ENCODE peak calls at places on chromosomes 11 and 22, in eight cellular contexts. One of them, this sample, is unnamed.

GRCh38 chr22:46673677-46674236 is 53.6 kb downstream of the GRAMD4 start:
- DNase-seq in epithelial cell of esophagus: no peak
- DNase-seq in ascending aorta: no peak
- DNase-seq in mammary epithelial cell: no peak
- DNase-seq in IMR-90: no peak
- DNase-seq in endothelial cell: no peak
- DNase-seq in GM12865: no peak
- DNase-seq in osteoblast: no peak
- DNase-seq in this sample: no peak

GRCh38 chr11:72411623-72412532 is 22.5 kb downstream of the CLPB start:
- DNase-seq in epithelial cell of esophagus: no peak
- DNase-seq in ascending aorta: peak; percentile 69
- DNase-seq in mammary epithelial cell: no peak
- DNase-seq in IMR-90: no peak
- DNase-seq in endothelial cell: no peak
- DNase-seq in GM12865: peak; percentile 43
- DNase-seq in osteoblast: no peak
- DNase-seq in this sample: peak; percentile 47

GRCh38 chr22:46803031-46803880 is 40.8 kb downstream of the TBC1D22A start:
- DNase-seq in epithelial cell of esophagus: peak; percentile 63
- DNase-seq in ascending aorta: peak; percentile 65
- DNase-seq in mammary epithelial cell: peak; percentile 23
- DNase-seq in IMR-90: no peak
- DNase-seq in endothelial cell: peak; percentile 63
- DNase-seq in GM12865: peak; percentile 81
- DNase-seq in osteoblast: no peak
- DNase-seq in this sample: peak; percentile 86

GRCh38 chr11:70002433-70002832 is 75.7 kb upstream of the ANO1 start:
- DNase-seq in epithelial cell of esophagus: no peak
- DNase-seq in ascending aorta: no peak
- DNase-seq in mammary epithelial cell: no peak
- DNase-seq in IMR-90: no peak
- DNase-seq in endothelial cell: no peak
- DNase-seq in GM12865: peak; percentile 36
- DNase-seq in osteoblast: no peak
- DNase-seq in this sample: no peak

GRCh38 chr11:13119361-13119760 is 110.2 kb downstream of the RASSF10 start:
- DNase-seq in epithelial cell of esophagus: peak; percentile 73
- DNase-seq in ascending aorta: no peak
- DNase-seq in mammary epithelial cell: peak; percentile 86
- DNase-seq in IMR-90: peak; percentile 40
- DNase-seq in endothelial cell: no peak
- DNase-seq in GM12865: no peak
- DNase-seq in osteoblast: no peak
- DNase-seq in this sample: no peak

GRCh38 chr22:23777776-23778575 is 5.3 kb downstream of the MMP11 start:
- DNase-seq in epithelial cell of esophagus: no peak
- DNase-seq in ascending aorta: no peak
- DNase-seq in mammary epithelial cell: no peak
- DNase-seq in IMR-90: peak; percentile 18
- DNase-seq in endothelial cell: no peak
- DNase-seq in GM12865: no peak
- DNase-seq in osteoblast: peak; percentile 80
- DNase-seq in this sample: no peak

GRCh38 chr11:18987454-18988231 is 48.4 kb upstream of the MRGPRX1 start:
- DNase-seq in epithelial cell of esophagus: peak; percentile 80
- DNase-seq in ascending aorta: no peak
- DNase-seq in mammary epithelial cell: peak; percentile 86
- DNase-seq in IMR-90: peak; percentile 43
- DNase-seq in endothelial cell: no peak
- DNase-seq in GM12865: no peak
- DNase-seq in osteoblast: peak; percentile 35
- DNase-seq in this sample: no peak

GRCh38 chr11:66022401-66023185 is 3.7 kb downstream of the CATSPER1 start:
- DNase-seq in epithelial cell of esophagus: peak; percentile 58
- DNase-seq in ascending aorta: peak; percentile 88
- DNase-seq in mammary epithelial cell: peak; percentile 43
- DNase-seq in IMR-90: peak; percentile 29
- DNase-seq in endothelial cell: peak; percentile 94
- DNase-seq in GM12865: peak; percentile 61
- DNase-seq in osteoblast: peak; percentile 98
- DNase-seq in this sample: peak; percentile 42

GRCh38 chr22:29722151-29722550 is 2.3 kb downstream of the CABP7 start:
- DNase-seq in epithelial cell of esophagus: no peak
- DNase-seq in ascending aorta: no peak
- DNase-seq in mammary epithelial cell: no peak
- DNase-seq in IMR-90: no peak
- DNase-seq in endothelial cell: no peak
- DNase-seq in GM12865: no peak
- DNase-seq in osteoblast: peak; percentile 84
- DNase-seq in this sample: no peak

GRCh38 chr22:35950262-35950661 is 78.4 kb downstream of the RBFOX2 start:
- DNase-seq in epithelial cell of esophagus: no peak
- DNase-seq in ascending aorta: no peak
- DNase-seq in mammary epithelial cell: no peak
- DNase-seq in IMR-90: no peak
- DNase-seq in endothelial cell: no peak
- DNase-seq in GM12865: no peak
- DNase-seq in osteoblast: no peak
- DNase-seq in this sample: no peak

GRCh38 chr11:35118906-35119305 is 20.1 kb upstream of the CD44 start:
- DNase-seq in epithelial cell of esophagus: no peak
- DNase-seq in ascending aorta: no peak
- DNase-seq in mammary epithelial cell: no peak
- DNase-seq in IMR-90: no peak
- DNase-seq in endothelial cell: no peak
- DNase-seq in GM12865: peak; percentile 85
- DNase-seq in osteoblast: no peak
- DNase-seq in this sample: no peak
- TF ChIP-seq CTCF in epithelial cell of esophagus: no peak
- TF ChIP-seq CTCF in ascending aorta: no peak
- TF ChIP-seq CTCF in mammary epithelial cell: no peak
- TF ChIP-seq CTCF in IMR-90: no peak
- TF ChIP-seq CTCF in endothelial cell: no peak
- TF ChIP-seq CTCF in GM12865: no peak
- TF ChIP-seq CTCF in osteoblast: no peak
- TF ChIP-seq CTCF in this sample: no peak

GRCh38 chr11:80720295-80720694 is 1279.5 kb upstream of the TENM4 start:
- DNase-seq in epithelial cell of esophagus: no peak
- DNase-seq in ascending aorta: no peak
- DNase-seq in mammary epithelial cell: no peak
- DNase-seq in IMR-90: no peak
- DNase-seq in endothelial cell: no peak
- DNase-seq in GM12865: no peak
- DNase-seq in osteoblast: no peak
- DNase-seq in this sample: no peak

GRCh38 chr11:80718611-80719291 is 1277.9 kb upstream of the TENM4 start:
- DNase-seq in epithelial cell of esophagus: peak; percentile 26
- DNase-seq in ascending aorta: no peak
- DNase-seq in mammary epithelial cell: no peak
- DNase-seq in IMR-90: no peak
- DNase-seq in endothelial cell: no peak
- DNase-seq in GM12865: no peak
- DNase-seq in osteoblast: no peak
- DNase-seq in this sample: no peak

GRCh38 chr11:80724366-80724765 is 1283.5 kb upstream of the TENM4 start:
- DNase-seq in epithelial cell of esophagus: peak; percentile 78
- DNase-seq in ascending aorta: no peak
- DNase-seq in mammary epithelial cell: no peak
- DNase-seq in IMR-90: no peak
- DNase-seq in endothelial cell: no peak
- DNase-seq in GM12865: no peak
- DNase-seq in osteoblast: no peak
- DNase-seq in this sample: no peak

GRCh38 chr11:80722616-80723015 is 1281.8 kb upstream of the TENM4 start:
- DNase-seq in epithelial cell of esophagus: peak; percentile 96
- DNase-seq in ascending aorta: no peak
- DNase-seq in mammary epithelial cell: peak; percentile 76
- DNase-seq in IMR-90: no peak
- DNase-seq in endothelial cell: no peak
- DNase-seq in GM12865: no peak
- DNase-seq in osteoblast: no peak
- DNase-seq in this sample: no peak

GRCh38 chr11:80719292-80719646 is 1278.4 kb upstream of the TENM4 start:
- DNase-seq in epithelial cell of esophagus: no peak
- DNase-seq in ascending aorta: no peak
- DNase-seq in mammary epithelial cell: no peak
- DNase-seq in IMR-90: no peak
- DNase-seq in endothelial cell: no peak
- DNase-seq in GM12865: no peak
- DNase-seq in osteoblast: no peak
- DNase-seq in this sample: no peak
- TF ChIP-seq CTCF in epithelial cell of esophagus: no peak
- TF ChIP-seq CTCF in ascending aorta: no peak
- TF ChIP-seq CTCF in mammary epithelial cell: no peak
- TF ChIP-seq CTCF in IMR-90: no peak
- TF ChIP-seq CTCF in endothelial cell: no peak
- TF ChIP-seq CTCF in GM12865: no peak
- TF ChIP-seq CTCF in osteoblast: no peak
- TF ChIP-seq CTCF in this sample: no peak

GRCh38 chr11:126363706-126364245 is 8.3 kb downstream of the ST3GAL4 start:
- DNase-seq in epithelial cell of esophagus: no peak
- DNase-seq in ascending aorta: no peak
- DNase-seq in mammary epithelial cell: no peak
- DNase-seq in IMR-90: no peak
- DNase-seq in endothelial cell: no peak
- DNase-seq in GM12865: no peak
- DNase-seq in osteoblast: no peak
- DNase-seq in this sample: no peak
- TF ChIP-seq CTCF in epithelial cell of esophagus: no peak
- TF ChIP-seq CTCF in ascending aorta: no peak
- TF ChIP-seq CTCF in mammary epithelial cell: no peak
- TF ChIP-seq CTCF in IMR-90: no peak
- TF ChIP-seq CTCF in endothelial cell: no peak
- TF ChIP-seq CTCF in GM12865: no peak
- TF ChIP-seq CTCF in osteoblast: no peak
- TF ChIP-seq CTCF in this sample: no peak

DNA sequence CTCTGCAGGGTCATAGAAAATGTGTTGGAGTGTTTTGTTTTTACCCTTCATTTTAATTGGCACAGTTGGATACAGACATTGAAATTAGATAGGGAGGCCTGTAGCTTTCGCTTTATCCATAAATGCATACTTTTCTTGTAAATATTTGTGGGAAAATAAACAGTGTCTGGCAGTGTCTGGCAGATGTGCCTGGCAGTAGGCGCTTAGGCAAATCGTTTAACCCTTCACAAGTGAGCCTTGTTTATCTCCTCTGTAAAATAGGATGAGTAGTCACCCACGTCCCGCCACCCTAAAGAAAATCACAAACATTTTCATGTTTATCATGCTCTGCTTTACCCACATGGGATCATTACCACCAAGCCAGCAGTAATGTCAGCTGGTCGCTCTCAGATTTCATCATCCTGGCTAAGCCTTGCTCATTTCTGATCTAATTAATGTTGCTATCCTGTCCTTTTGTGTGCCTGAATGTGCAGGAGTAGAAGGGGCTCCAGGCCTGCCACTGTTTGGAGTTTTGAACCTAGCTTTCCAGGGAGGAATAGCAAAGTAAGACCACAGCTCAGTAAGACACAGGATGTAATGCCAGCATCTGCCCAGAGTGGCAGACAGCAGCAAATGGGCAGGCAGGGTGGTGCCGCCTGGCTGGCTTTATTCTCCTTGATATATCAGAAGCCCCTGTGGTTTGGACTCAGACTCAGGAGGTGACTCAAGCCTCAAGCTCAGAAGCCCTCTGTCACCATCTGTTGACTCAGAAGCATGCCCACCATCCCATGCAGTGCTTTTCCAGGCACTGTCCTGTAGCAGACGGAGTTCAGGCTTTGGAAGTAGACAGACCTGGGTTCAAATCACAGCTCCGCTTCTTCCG is 73.0 kb upstream of the TTC12 start:
- DNase-seq in epithelial cell of esophagus: no peak
- DNase-seq in ascending aorta: no peak
- DNase-seq in mammary epithelial cell: no peak
- DNase-seq in IMR-90: peak; percentile 1
- DNase-seq in endothelial cell: no peak
- DNase-seq in GM12865: no peak
- DNase-seq in osteoblast: no peak
- DNase-seq in this sample: no peak
- TF ChIP-seq CTCF in epithelial cell of esophagus: no peak
- TF ChIP-seq CTCF in ascending aorta: no peak
- TF ChIP-seq CTCF in mammary epithelial cell: no peak
- TF ChIP-seq CTCF in IMR-90: no peak
- TF ChIP-seq CTCF in endothelial cell: no peak
- TF ChIP-seq CTCF in GM12865: no peak
- TF ChIP-seq CTCF in osteoblast: no peak
- TF ChIP-seq CTCF in this sample: no peak

DNA sequence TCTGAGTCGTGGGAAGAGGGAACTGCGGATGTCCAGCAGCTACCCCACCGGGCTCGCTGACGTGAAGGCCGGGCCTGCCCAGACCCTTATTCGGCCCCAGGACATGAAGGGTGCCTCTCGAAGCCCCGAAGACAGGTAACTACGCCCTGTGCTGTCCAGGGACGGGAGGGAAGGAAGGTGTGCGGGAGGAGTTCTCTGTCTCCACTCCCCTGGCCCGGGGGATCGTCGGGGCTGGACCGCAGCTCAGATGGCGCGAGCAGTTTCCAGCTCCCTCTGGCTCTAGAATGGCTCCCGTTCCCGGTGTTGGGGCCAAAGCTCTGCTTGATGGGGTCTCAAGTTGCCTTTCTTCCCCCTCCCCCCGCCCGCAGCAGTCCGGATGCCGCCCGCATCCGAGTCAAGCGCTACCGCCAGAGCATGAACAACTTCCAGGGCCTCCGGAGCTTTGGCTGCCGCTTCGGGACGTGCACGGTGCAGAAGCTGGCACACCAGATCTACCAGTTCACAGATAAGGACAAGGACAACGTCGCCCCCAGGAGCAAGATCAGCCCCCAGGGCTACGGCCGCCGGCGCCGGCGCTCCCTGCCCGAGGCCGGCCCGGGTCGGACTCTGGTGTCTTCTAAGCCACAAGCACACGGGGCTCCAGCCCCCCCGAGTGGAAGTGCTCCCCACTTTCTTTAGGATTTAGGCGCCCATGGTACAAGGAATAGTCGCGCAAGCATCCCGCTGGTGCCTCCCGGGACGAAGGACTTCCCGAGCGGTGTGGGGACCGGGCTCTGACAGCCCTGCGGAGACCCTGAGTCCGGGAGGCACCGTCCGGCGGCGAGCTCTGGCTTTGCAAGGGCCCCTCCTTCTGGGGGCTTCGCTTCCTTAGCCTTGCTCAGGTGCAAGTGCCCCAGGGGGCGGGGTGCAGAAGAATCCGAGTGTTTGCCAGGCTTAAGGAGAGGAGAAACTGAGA is 1.4 kb downstream of the ADM start:
- DNase-seq in epithelial cell of esophagus: peak; percentile 26
- DNase-seq in ascending aorta: no peak
- DNase-seq in mammary epithelial cell: peak; percentile 46
- DNase-seq in IMR-90: peak; percentile 32
- DNase-seq in endothelial cell: peak; percentile 26
- DNase-seq in GM12865: peak; percentile 14
- DNase-seq in osteoblast: no peak
- DNase-seq in this sample: no peak
- TF ChIP-seq CTCF in epithelial cell of esophagus: no peak
- TF ChIP-seq CTCF in ascending aorta: no peak
- TF ChIP-seq CTCF in mammary epithelial cell: peak; percentile 1
- TF ChIP-seq CTCF in IMR-90: no peak
- TF ChIP-seq CTCF in endothelial cell: no peak
- TF ChIP-seq CTCF in GM12865: no peak
- TF ChIP-seq CTCF in osteoblast: no peak
- TF ChIP-seq CTCF in this sample: no peak

This sample was measured in lower leg skin.